ENCODE peak calls at places on chromosome 12, in nine cellular contexts. R, I, C, W, H, M, A, E and D are unnamed samples.

GRCh38 chr12:128083132-128083729 is 183.7 kb upstream of the TMEM132C start:
- DNase-seq in H (no peak), E (no peak), A (no peak), I (no peak), M (no peak), C (no peak), R (no peak), W (no peak), D (no peak)

GRCh38 chr12:123076604-123077297 is 74.1 kb downstream of the PITPNM2 start:
- DNase-seq in E (no peak), A (no peak), H (no peak), I (no peak), M (peak), C (no peak), R (no peak), W (no peak), D (no peak)

GRCh38 chr12:117472983-117473382 is 111.6 kb upstream of the NOS1 start:
- DNase-seq in C (no peak), W (no peak), M (no peak), A (no peak), H (no peak), I (no peak), R (no peak), E (peak), D (no peak)

GRCh38 chr12:51579321-51579850 is 11.6 kb upstream of the SCN8A start:
- DNase-seq in M (no peak), E (no peak), R (no peak), H (no peak), A (no peak), C (no peak), I (no peak), W (no peak), D (no peak)

GRCh38 chr12:20220339-20220738 is 148.0 kb upstream of the PDE3A start:
- DNase-seq in I (no peak), H (no peak), A (no peak), W (no peak), R (peak), M (peak), E (no peak), C (peak), D (peak)

GRCh38 chr12:84070311-84070710 is 842.3 kb downstream of the SLC6A15 start:
- DNase-seq in E (peak), H (no peak), W (no peak), R (peak), I (no peak), C (peak), M (no peak), A (no peak), D (peak)

GRCh38 chr12:47504775-47505446 is 200.9 kb downstream of the RPAP3 start:
- DNase-seq in M (no peak), C (peak), E (no peak), H (no peak), A (no peak), R (peak), W (no peak), I (no peak), D (peak)

GRCh38 chr12:108379761-108380160 is 40.6 kb upstream of the CMKLR1 start:
- DNase-seq in R (no peak), M (no peak), W (no peak), C (no peak), E (no peak), H (no peak), I (no peak), A (no peak), D (no peak)

GRCh38 chr12:95462081-95462480 is 11.9 kb upstream of the METAP2 start:
- DNase-seq in C (no peak), R (no peak), M (no peak), W (no peak), I (no peak), E (no peak), A (no peak), H (no peak), D (no peak)

GRCh38 chr12:27927347-27927746 is 45.2 kb downstream of the PTHLH start:
- DNase-seq in I (no peak), A (no peak), R (no peak), H (no peak), C (no peak), M (no peak), W (no peak), E (no peak), D (no peak)

GRCh38 chr12:31861360-31861759 is 97.9 kb upstream of the RESF1 start:
- DNase-seq in E (no peak), M (no peak), A (no peak), R (no peak), C (no peak), W (no peak), I (no peak), H (no peak), D (no peak)

DNA sequence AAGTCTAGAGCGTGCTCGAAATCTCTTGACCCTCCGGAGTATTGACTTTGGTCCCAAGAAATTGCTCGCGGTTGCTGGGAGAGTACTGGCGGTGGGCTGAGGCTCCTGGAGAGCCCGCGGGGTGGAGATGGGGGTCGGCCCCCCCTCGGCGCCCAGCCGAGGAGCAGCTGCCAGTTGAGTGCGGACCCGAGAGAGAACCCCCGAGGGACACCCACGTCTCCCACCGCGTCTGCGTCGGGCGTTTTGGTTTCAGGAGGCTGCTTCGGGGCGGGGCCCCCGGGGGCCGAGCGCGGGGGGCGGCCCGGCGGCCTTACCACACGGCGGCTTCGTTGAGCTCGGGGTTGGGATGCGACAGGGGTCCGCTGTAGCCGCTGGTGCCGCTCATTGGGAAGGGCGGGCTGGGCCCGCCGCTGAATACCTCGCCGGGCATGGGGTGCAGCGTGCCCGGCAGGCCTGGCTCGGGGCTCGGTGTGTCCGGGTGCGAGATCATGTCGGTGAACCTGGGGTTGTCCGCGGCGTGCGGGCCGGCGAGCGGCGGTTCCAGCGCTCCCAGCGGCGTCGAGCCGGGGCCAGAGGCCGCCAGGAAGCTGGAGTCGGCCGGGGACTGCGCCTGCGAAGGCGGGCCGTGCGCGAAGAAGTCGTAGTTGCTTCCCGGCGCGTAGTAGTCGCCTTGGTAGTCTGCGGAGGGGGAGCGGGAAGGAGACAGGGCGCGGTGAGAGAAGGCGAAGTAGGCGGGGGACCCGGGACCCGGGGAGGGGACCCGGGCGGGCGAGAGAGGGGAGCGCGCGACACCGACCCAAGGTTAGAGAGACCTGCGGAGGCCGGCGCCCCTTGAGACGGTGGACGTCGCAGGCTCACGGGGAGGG is 8.6 kb downstream of the LHX5 start:
- DNase-seq in E (no peak), W (no peak), I (no peak), C (no peak), R (no peak), M (no peak), A (no peak), H (no peak), D (no peak)
- H3K4me3 ChIP-seq in E (peak), W (no peak), I (peak), C (no peak), R (no peak), M (no peak), A (peak), H (peak), D (no peak)

GRCh38 chr12:75437564-75437963 is 43.0 kb upstream of the GLIPR1 start:
- DNase-seq in E (no peak), M (peak), C (peak), I (no peak), W (no peak), R (peak), A (no peak), H (no peak), D (peak)
- TF ChIP-seq CTCF in E (no peak), M (no peak), C (peak), I (no peak), W (no peak), R (peak), A (peak), H (no peak), D (peak)

DNA sequence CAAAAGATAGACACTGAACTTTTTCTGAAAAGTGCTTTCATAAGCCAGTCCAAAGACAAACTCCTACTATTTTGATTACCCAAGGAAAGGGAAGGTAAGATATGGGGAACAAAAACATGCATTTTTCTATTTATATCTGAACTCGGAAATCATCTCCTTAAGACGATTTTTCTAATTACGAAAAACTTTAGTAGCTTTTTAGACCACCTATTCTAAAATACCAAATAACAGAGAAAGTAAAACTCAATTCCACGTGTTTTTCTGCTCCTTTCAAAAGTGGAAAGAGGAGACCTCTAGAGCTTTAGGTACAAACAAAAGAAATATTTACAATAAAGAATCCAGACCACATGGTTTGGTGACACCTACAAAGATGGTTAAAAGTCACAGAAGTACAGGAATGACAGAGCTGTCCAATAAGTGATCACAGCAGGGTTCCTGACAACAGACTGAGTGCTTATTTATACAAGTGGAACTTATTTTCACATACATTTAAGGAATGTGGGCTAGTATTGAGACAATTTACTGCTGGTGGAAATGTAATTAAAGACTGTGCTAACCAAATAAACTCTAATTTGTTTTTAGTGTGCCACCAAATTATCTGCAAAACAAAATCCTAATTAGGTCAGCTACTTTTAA is 2.5 kb downstream of the LRIG3 start:
- DNase-seq in W (no peak), E (no peak), M (no peak), C (no peak), H (no peak), I (no peak), A (no peak), R (no peak), D (no peak)
- H3K4me3 ChIP-seq in W (peak), E (peak), M (no peak), C (peak), H (peak), I (peak), A (no peak), R (peak), D (peak)

GRCh38 chr12:115771065-115771464 is 506.4 kb downstream of the MED13L start:
- DNase-seq in E (no peak), H (no peak), W (no peak), A (no peak), I (no peak), R (no peak), C (no peak), M (peak), D (peak)
- TF ChIP-seq CTCF in E (no peak), H (no peak), W (no peak), A (peak), I (no peak), R (no peak), C (peak), M (no peak), D (peak)

DNA sequence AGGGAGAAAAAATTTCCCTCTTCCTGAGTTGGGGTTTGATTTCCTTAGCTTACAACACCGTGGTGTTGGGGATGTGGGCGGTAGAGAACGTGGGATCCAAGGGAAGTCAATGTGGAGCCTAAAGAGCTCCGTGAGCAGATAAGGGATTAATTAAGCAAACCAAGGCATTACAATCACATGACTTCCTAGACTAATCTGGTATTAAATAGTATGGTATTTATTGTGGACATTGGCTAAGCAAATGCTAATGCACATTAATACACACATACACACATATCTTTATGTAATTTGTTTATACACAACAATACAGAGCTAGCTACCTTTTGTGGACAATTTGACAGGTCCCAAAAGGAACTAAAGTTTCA is 791 bp upstream of the RNF41 start:
- DNase-seq in W (no peak), I (no peak), H (no peak), C (no peak), R (no peak), M (no peak), E (no peak), A (no peak), D (no peak)
- H3K4me3 ChIP-seq in W (peak), I (peak), H (peak), C (peak), R (peak), M (peak), E (peak), A (peak), D (peak)

GRCh38 chr12:124375789-124376175 is 80.9 kb downstream of the RFLNA start:
- DNase-seq in C (no peak), H (no peak), W (no peak), A (no peak), M (no peak), R (no peak), E (no peak), I (no peak), D (no peak)

GRCh38 chr12:124374147-124374546 is 79.3 kb downstream of the RFLNA start:
- DNase-seq in M (no peak), R (no peak), A (no peak), C (no peak), H (no peak), E (no peak), W (no peak), I (no peak), D (no peak)

GRCh38 chr12:124375141-124375788 is 80.4 kb downstream of the RFLNA start:
- DNase-seq in A (no peak), R (no peak), I (no peak), H (no peak), W (no peak), M (no peak), E (no peak), C (no peak), D (no peak)

GRCh38 chr12:124372831-124373230 is 77.9 kb downstream of the RFLNA start:
- DNase-seq in H (no peak), A (no peak), M (no peak), W (no peak), I (no peak), E (no peak), C (no peak), R (no peak), D (no peak)

DNA sequence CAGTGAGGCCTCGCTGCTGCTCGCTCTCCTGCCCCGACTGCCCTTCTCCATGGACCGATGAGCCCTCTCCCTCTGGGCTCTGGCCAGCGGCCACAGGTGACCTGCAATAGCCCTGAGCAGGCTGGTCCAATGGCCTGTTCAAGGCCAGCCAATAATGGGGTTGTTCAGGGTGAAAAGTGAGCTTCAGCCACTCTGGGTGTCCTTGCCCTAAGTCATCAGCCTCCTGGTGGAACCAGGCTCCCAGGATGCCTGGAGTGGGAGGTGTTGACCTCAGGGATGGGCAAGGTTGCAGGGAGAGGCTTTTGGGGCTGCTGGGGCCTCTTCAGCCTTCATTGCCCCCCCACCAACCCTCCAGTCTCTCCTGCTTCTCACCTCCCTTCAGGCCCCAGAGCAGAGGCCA is 79.7 kb downstream of the RFLNA start:
- DNase-seq in W (no peak), E (peak), I (no peak), A (no peak), M (no peak), R (no peak), H (no peak), C (no peak), D (no peak)
- TF ChIP-seq CTCF in W (no peak), E (no peak), I (no peak), A (no peak), M (no peak), R (no peak), H (no peak), C (no peak), D (no peak)

GRCh38 chr12:53972722-53973092 is 219 bp upstream of the HOXC11 start:
- DNase-seq in E (no peak), H (no peak), C (no peak), I (no peak), M (no peak), A (no peak), W (no peak), R (no peak), D (no peak)
- H3K4me3 ChIP-seq in E (peak), H (no peak), C (no peak), I (peak), M (no peak), A (no peak), W (no peak), R (no peak), D (peak)